ENCODE peak calls at places on chromosomes 5 and 9, in six cellular contexts. N is mesenchymal stem cell, B is GM23248, U is PC-9, K is K562, Q is IMR-90. G is an unnamed sample.

GRCh38 chr5:58922392-58923171 is 339.7 kb downstream of the RAB3C start:
- DNase-seq in B (peak; percentile 75), N (no peak), Q (peak; percentile 6), U (no peak), K (no peak), G (peak; percentile 86)

GRCh38 chr9:33076031-33076359 is 479 bp downstream of the SMU1 start:
- DNase-seq in N (peak; percentile 71), B (peak; percentile 62), Q (peak; percentile 15), U (no peak), K (no peak), G (no peak)

GRCh38 chr9:126756876-126757415 is 47.9 kb upstream of the ZBTB43 start:
- DNase-seq in Q (no peak), U (no peak), K (no peak), N (no peak), B (no peak), G (no peak)

GRCh38 chr5:108748354-108749129 is 845 bp downstream of the FER start:
- DNase-seq in U (peak; percentile 99), Q (peak; percentile 99), B (peak; percentile 100), N (peak; percentile 99), K (peak; percentile 97), G (peak; percentile 99)

GRCh38 chr5:27403248-27403882 is 365.0 kb upstream of the CDH9 start:
- DNase-seq in K (no peak), B (peak; percentile 5), U (no peak), N (peak; percentile 14), Q (no peak), G (no peak)

GRCh38 chr9:34272146-34272545 is 56.9 kb downstream of the KIF24 start:
- DNase-seq in U (no peak), N (no peak), Q (no peak), K (no peak), B (no peak), G (peak; percentile 17)

GRCh38 chr5:139677404-139678282 is 29.5 kb downstream of the CXXC5 start:
- DNase-seq in Q (no peak), N (no peak), U (no peak), B (no peak), K (peak; percentile 36), G (no peak)

GRCh38 chr5:35136386-35136785 is 88.6 kb upstream of the AGXT2 start:
- DNase-seq in Q (peak; percentile 95), B (peak; percentile 100), N (peak; percentile 89), U (no peak), K (no peak), G (peak; percentile 78)

GRCh38 chr5:123454236-123454911 is 31.2 kb upstream of the CEP120 start:
- DNase-seq in K (no peak), Q (peak; percentile 61), B (peak; percentile 20), N (peak; percentile 67), U (peak; percentile 1), G (no peak)

GRCh38 chr5:170437621-170438375 is 48.6 kb upstream of the KCNMB1 start:
- DNase-seq in N (no peak), K (no peak), B (no peak), Q (no peak), U (no peak), G (no peak)

GRCh38 chr9:124617477-124618141 is 110.4 kb upstream of the NR5A1 start:
- DNase-seq in N (peak; percentile 77), B (peak; percentile 81), K (peak; percentile 83), Q (peak; percentile 79), U (peak; percentile 80), G (peak; percentile 82)

GRCh38 chr5:71697967-71698366 is 21.1 kb upstream of the CARTPT start:
- DNase-seq in N (no peak), Q (no peak), B (no peak), K (peak; percentile 66), U (no peak), G (no peak)

GRCh38 chr5:152632380-152632779 is 227.3 kb upstream of the NMUR2 start:
- DNase-seq in B (no peak), U (no peak), Q (no peak), K (no peak), N (no peak), G (no peak)

GRCh38 chr5:73391441-73391871 is 57.1 kb downstream of the FOXD1 start:
- DNase-seq in B (peak; percentile 89), K (no peak), Q (peak; percentile 59), U (no peak), N (peak; percentile 87), G (no peak)

GRCh38 chr9:19049872-19050636 is 827 bp downstream of the RRAGA start:
- DNase-seq in K (peak; percentile 9), U (peak; percentile 1), B (peak; percentile 66), N (peak; percentile 55), Q (peak; percentile 54), G (peak; percentile 63)

GRCh38 chr5:6659941-6660684 is 26.9 kb downstream of the SRD5A1 start:
- DNase-seq in B (no peak), U (no peak), Q (no peak), N (no peak), K (no peak), G (no peak)

GRCh38 chr5:62475072-62475471 is 62.5 kb downstream of the IPO11 start:
- DNase-seq in K (no peak), Q (peak; percentile 79), B (peak; percentile 91), U (peak; percentile 71), N (peak; percentile 50), G (peak; percentile 63)

GRCh38 chr5:92402045-92402444 is 1018.9 kb upstream of the ARRDC3 start:
- DNase-seq in B (peak; percentile 80), K (no peak), N (no peak), Q (peak; percentile 62), U (no peak), G (peak; percentile 68)

GRCh38 chr5:92641031-92641962 is 939.7 kb downstream of the NR2F1-AS1 start:
- DNase-seq in U (peak; percentile 3), B (peak; percentile 56), Q (peak; percentile 66), K (no peak), N (peak; percentile 79), G (peak; percentile 74)

GRCh38 chr5:10303699-10304170 is 4.0 kb downstream of the CMBL start:
- DNase-seq in U (no peak), K (no peak), B (no peak), Q (no peak), N (no peak), G (no peak)

GRCh38 chr5:141969783-141970741 is 1.2 kb downstream of the RNF14 start:
- DNase-seq in Q (no peak), K (peak; percentile 63), U (no peak), N (peak; percentile 66), B (peak; percentile 46), G (peak; percentile 11)
- H2AFZ ChIP-seq in Q (no peak overlapping the region), K (peak overlapping the region; percentile 57), U (peak overlapping the region; percentile 96), N (no peak overlapping the region), B (peak overlapping the region; percentile 98), G (no peak overlapping the region)

GRCh38 chr5:80195837-80196400 is 59.9 kb downstream of the SERINC5 start:
- DNase-seq in N (no peak), K (no peak), B (no peak), U (no peak), Q (no peak), G (no peak)
- H3K4me1 ChIP-seq in N (peaks cover 7% of the 10 kb centered on the region), K (peaks cover 5% of the 10 kb centered on the region), B (peaks cover 20% of the 10 kb centered on the region), U (peaks cover 12% of the 10 kb centered on the region), Q (peaks cover 6% of the 10 kb centered on the region), G (peaks cover 7% of the 10 kb centered on the region)

DNA sequence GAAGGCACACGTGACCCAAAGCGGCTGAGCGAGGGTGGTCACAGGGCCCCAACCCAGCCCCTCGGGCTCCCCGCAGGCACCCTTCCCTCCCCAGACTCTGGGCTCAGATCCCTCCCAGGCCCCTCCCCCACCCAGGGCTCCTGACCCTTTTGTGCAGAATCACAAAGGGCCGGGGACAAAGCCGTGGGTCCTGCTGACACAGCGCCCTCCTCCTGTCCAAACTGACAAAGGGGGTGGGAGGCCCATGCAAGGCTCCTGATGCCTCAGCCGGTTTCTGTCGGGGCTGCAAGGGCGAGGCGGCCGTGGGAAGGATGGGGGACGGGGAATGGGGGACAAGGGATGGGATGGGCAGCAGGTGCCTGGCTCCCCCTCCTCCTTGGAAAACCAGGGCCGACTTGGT is 43.5 kb upstream of the UBAC1 start:
- DNase-seq in B (no peak), K (peak; percentile 58), N (no peak), U (no peak), Q (no peak), G (no peak)
- H3K4me2 ChIP-seq in B (no peak overlapping the region), K (no peak overlapping the region), N (no peak overlapping the region), U (no peak overlapping the region), Q (no peak overlapping the region), G (no peak overlapping the region)

GRCh38 chr9:95092321-95093072 is 225.0 kb downstream of the FANCC start:
- DNase-seq in B (peak; percentile 86), N (peak; percentile 92), U (peak; percentile 96), Q (peak; percentile 68), K (no peak), G (peak; percentile 98)
- H2AFZ ChIP-seq in B (no peak overlapping the region), N (no peak overlapping the region), U (no peak overlapping the region), Q (peak overlapping the region; percentile 26), K (no peak overlapping the region), G (no peak overlapping the region)

DNA sequence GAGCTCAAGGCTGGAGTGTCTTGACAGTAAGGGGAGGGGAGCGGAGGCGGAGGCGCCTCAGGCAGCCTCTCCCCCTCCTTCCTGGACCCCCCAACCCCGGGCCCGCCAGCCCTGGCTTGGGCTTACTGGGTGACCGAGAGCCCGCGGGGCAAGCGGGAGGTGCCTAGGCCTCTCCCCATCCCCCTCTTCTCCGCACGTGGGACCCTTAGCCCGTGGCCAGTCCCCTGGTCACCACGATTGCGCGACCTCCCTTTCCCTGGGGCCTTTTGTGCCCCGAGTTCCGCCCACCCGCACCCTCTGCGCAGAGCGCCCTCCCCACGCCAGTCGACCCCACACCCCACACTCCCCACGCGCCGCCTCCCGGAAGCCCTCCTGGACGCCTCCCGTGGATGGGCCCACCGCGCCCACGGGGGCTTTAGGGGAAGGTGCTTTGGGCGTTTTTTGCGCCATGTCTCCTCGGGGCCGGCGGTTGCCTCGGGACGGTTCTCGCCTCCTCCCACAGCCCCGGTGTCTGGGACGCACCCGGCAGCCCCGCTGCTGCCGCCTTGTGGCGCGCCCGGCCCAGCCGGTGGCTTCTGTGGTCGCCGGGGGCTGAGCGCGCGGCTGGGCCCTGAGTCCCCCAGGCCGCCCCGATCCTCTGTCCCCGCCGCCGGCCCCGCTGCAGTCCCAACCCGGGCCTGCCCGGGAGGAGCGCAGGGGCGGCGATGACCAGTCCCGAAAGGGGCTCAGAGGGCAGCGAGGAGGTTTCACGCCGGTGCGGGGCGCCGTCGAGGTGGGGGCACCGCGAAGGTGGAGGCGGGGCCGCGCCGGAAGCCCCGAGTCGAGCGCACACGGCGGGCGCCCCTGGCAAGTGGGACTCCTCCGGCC is 3.2 kb downstream of the TOR4A start:
- DNase-seq in Q (no peak), U (no peak), K (no peak), B (peak; percentile 59), N (peak; percentile 54), G (no peak)
- H3K4me1 ChIP-seq in Q (peaks cover 21% of the 10 kb centered on the region), U (peaks cover 16% of the 10 kb centered on the region), K (peaks cover 62% of the 10 kb centered on the region), B (peaks cover 8% of the 10 kb centered on the region), N (peaks cover 61% of the 10 kb centered on the region), G (peaks cover 10% of the 10 kb centered on the region)

DNA sequence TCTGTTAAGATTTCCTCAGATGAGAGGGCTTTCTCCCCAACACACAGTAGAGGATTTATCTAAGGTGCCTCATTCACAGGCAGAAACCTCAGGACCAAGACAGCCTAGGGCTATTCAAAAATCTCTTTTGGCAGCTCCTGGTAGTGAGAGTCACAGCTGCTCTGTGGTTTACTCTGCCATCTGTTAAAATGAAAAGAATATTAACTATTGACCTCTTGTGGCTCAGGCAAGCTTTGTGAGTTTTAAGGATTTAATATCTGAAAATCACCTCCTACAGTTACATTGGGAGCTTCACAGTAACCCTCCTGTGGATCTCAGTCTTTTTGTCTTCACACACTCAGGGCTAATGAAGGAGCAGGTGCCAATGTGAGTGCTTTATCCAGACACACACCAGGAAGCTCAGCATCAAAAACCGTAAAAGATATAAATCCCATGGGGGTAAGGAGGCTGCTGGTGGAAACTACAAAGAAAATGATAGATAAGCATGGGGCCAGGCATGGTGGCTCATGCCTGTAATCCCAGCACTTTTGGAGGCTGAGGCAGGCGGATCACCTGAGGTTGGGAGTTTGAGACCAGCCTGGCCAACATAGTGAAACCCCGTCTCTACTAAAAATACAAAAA is 29.7 kb downstream of the PPP1R2B start:
- DNase-seq in U (no peak), Q (no peak), K (no peak), N (no peak), B (no peak), G (no peak)
- H3K4me2 ChIP-seq in U (no peak overlapping the region), Q (no peak overlapping the region), K (no peak overlapping the region), N (no peak overlapping the region), B (no peak overlapping the region), G (no peak overlapping the region)

G was measured in fibroblast of lung.